ENCODE peak calls at places on chromosomes 11 and 22, in eight cellular contexts. Y is AG10803; N is neuronal stem cell; X is myocyte; U is NCI-H1417; B is activated CD4-positive, alpha-beta T cell treated with anti-CD3 and anti-CD28 coated beads, Interleukin-2, amount 50 U/mL, for 1 hour; L is HEK293T; D is AG04449. G is an unnamed sample.

GRCh38 chr11:63738720-63739360 is 29.7 kb downstream of the ZFTA start:
- DNase-seq in Y (peak; percentile 79), N (peak; percentile 82), X (peak; percentile 82), U (peak; percentile 59), B (peak; percentile 66), L (peak; percentile 65), D (no peak), G (peak; percentile 30)

GRCh38 chr11:121163658-121164308 is 62.7 kb downstream of the TECTA start:
- DNase-seq in Y (no peak), N (no peak), X (no peak), U (no peak), B (no peak), L (no peak), D (no peak), G (no peak)

GRCh38 chr11:886568-886967 is 24.0 kb downstream of the CHID1 start:
- DNase-seq in Y (no peak), N (no peak), X (no peak), U (no peak), B (no peak), L (no peak), D (no peak), G (no peak)

GRCh38 chr11:117633186-117633585 is 163.8 kb downstream of the DSCAML1 start:
- DNase-seq in Y (no peak), N (no peak), X (no peak), U (no peak), B (no peak), L (no peak), D (no peak), G (no peak)

GRCh38 chr11:86785576-86785975 is 14.8 kb upstream of the PRSS23 start:
- DNase-seq in Y (peak; percentile 72), N (no peak), X (no peak), U (no peak), B (no peak), L (no peak), D (no peak), G (no peak)

GRCh38 chr11:10654211-10655150 is 39.1 kb downstream of the IRAG1 start:
- DNase-seq in Y (peak; percentile 66), N (peak; percentile 32), X (peak; percentile 75), U (no peak), B (peak; percentile 15), L (peak; percentile 60), D (no peak), G (peak; percentile 26)

GRCh38 chr11:17734986-17735822 is 623 bp downstream of the KCNC1 start:
- DNase-seq in Y (peak; percentile 58), N (peak; percentile 86), X (peak; percentile 84), U (peak; percentile 75), B (peak; percentile 4), L (peak; percentile 64), D (no peak), G (no peak)

GRCh38 chr22:23675502-23676415 is 15.1 kb upstream of the RGL4 start:
- DNase-seq in Y (peak; percentile 27), N (no peak), X (peak; percentile 53), U (no peak), B (no peak), L (no peak), D (no peak), G (no peak)

GRCh38 chr11:119730347-119730613 is 1.3 kb upstream of the NECTIN1 start:
- DNase-seq in Y (no peak), N (no peak), X (no peak), U (no peak), B (no peak), L (no peak), D (no peak), G (no peak)

GRCh38 chr11:56394381-56394780 is 18.1 kb upstream of the OR5AL1 start:
- DNase-seq in Y (no peak), N (no peak), X (no peak), U (no peak), B (no peak), L (no peak), D (no peak), G (no peak)

GRCh38 chr11:22957890-22958289 is 97.6 kb upstream of the CCDC179 start:
- DNase-seq in Y (no peak), N (no peak), X (no peak), U (no peak), B (no peak), L (no peak), D (no peak), G (no peak)

GRCh38 chr11:3170756-3171670 is 5.9 kb upstream of the OSBPL5 start:
- DNase-seq in Y (no peak), N (no peak), X (no peak), U (no peak), B (no peak), L (no peak), D (no peak), G (no peak)

GRCh38 chr11:67517784-67518552 is 5.3 kb downstream of the CABP2 start:
- DNase-seq in Y (no peak), N (no peak), X (no peak), U (no peak), B (no peak), L (no peak), D (no peak), G (no peak)

GRCh38 chr11:15940462-15941205 is 415.7 kb downstream of the SOX6 start:
- DNase-seq in Y (no peak), N (no peak), X (no peak), U (no peak), B (no peak), L (no peak), D (no peak), G (no peak)

GRCh38 chr22:20117656-20118571 is 888 bp upstream of the TRMT2A start:
- DNase-seq in Y (peak; percentile 29), N (no peak), X (peak; percentile 28), U (peak; percentile 30), B (peak; percentile 56), L (no peak), D (no peak), G (peak; percentile 52)

GRCh38 chr11:33005175-33005574 is 10.5 kb upstream of the DEPDC7 start:
- DNase-seq in Y (no peak), N (no peak), X (no peak), U (no peak), B (peak; percentile 8), L (no peak), D (no peak), G (peak; percentile 67)

GRCh38 chr11:17777726-17778091 is 43.1 kb downstream of the KCNC1 start:
- DNase-seq in Y (no peak), N (no peak), X (no peak), U (no peak), B (no peak), L (no peak), D (no peak), G (no peak)

GRCh38 chr11:69229521-69229920 is 64.4 kb upstream of the MYEOV start:
- DNase-seq in Y (no peak), N (no peak), X (no peak), U (no peak), B (no peak), L (no peak), D (no peak), G (no peak)

GRCh38 chr11:70567680-70568503 is 169.6 kb downstream of the CTTN start:
- DNase-seq in Y (peak; percentile 54), N (no peak), X (peak; percentile 45), U (no peak), B (no peak), L (no peak), D (no peak), G (no peak)

GRCh38 chr11:8732748-8733241 is 50.2 kb downstream of the RPL27A start:
- DNase-seq in Y (peak; percentile 92), N (no peak), X (peak; percentile 94), U (no peak), B (no peak), L (no peak), D (no peak), G (no peak)

GRCh38 chr11:76802621-76803020 is 19.5 kb downstream of the TSKU start:
- DNase-seq in Y (no peak), N (no peak), X (no peak), U (no peak), B (no peak), L (no peak), D (no peak), G (no peak)

GRCh38 chr11:23404225-23405160 is 544.2 kb upstream of the CCDC179 start:
- DNase-seq in Y (no peak), N (no peak), X (no peak), U (no peak), B (no peak), L (no peak), D (no peak), G (no peak)

GRCh38 chr11:64323373-64323772 is 5.5 kb downstream of the PRDX5 start:
- DNase-seq in Y (no peak), N (no peak), X (no peak), U (no peak), B (no peak), L (no peak), D (no peak), G (no peak)

GRCh38 chr11:130340671-130341319 is 26.1 kb upstream of the ZBTB44 start:
- DNase-seq in Y (no peak), N (no peak), X (peak; percentile 6), U (no peak), B (no peak), L (no peak), D (no peak), G (peak; percentile 57)

GRCh38 chr11:118239509-118239908 is 12.7 kb downstream of the MPZL3 start:
- DNase-seq in Y (no peak), N (no peak), X (no peak), U (no peak), B (no peak), L (no peak), D (no peak), G (no peak)

GRCh38 chr22:30948930-30949342 is 19.6 kb downstream of the MORC2 start:
- DNase-seq in Y (peak; percentile 77), N (no peak), X (peak; percentile 37), U (no peak), B (no peak), L (peak; percentile 23), D (peak; percentile 28), G (no peak)

GRCh38 chr22:41598081-41598480 is 8.4 kb upstream of the PMM1 start:
- DNase-seq in Y (peak; percentile 74), N (no peak), X (peak; percentile 68), U (no peak), B (no peak), L (no peak), D (no peak), G (no peak)

G was measured in central memory CD4-positive, alpha-beta T cell.